ENCODE peak calls at places on chromosomes 3 and 15, in four cellular contexts. U is GM20000, W is A549, T is germinal center. K is an unnamed sample.

GRCh38 chr15:80875568-80875967 is 96.4 kb downstream of the CEMIP start:
- DNase-seq in U (no peak), W (no peak), T (no peak), K (no peak)

GRCh38 chr3:126152458-126152857 is 27.9 kb downstream of the ALDH1L1 start:
- DNase-seq in U (no peak), W (no peak), T (no peak), K (no peak)

GRCh38 chr3:38137615-38138346 is 680 bp upstream of the MYD88 start:
- DNase-seq in U (peak), W (no peak), T (peak), K (no peak)

GRCh38 chr3:155270485-155271342 is 22.8 kb downstream of the STRIT1 start:
- DNase-seq in U (no peak), W (no peak), T (no peak), K (no peak)

GRCh38 chr3:64341355-64341754 is 116.1 kb upstream of the PRICKLE2 start:
- DNase-seq in U (no peak), W (no peak), T (no peak), K (no peak)

GRCh38 chr3:167814441-167814951 is 79.0 kb downstream of the SERPINI1 start:
- DNase-seq in U (no peak), W (no peak), T (no peak), K (no peak)

GRCh38 chr15:51132384-51133139 is 37.9 kb upstream of the TNFAIP8L3 start:
- DNase-seq in U (peak), W (peak), T (peak), K (peak)

GRCh38 chr3:122689587-122689986 is 8.9 kb downstream of the PARP14 start:
- DNase-seq in U (no peak), W (no peak), T (no peak), K (no peak)

GRCh38 chr15:30903497-30904187 is at the start of gene FAN1:
- DNase-seq in U (peak), W (peak), T (peak), K (peak)

GRCh38 chr3:101512521-101513418 is at the start of gene SENP7:
- DNase-seq in U (peak), W (peak), T (peak), K (peak)

GRCh38 chr3:23442598-23443383 is 239.7 kb downstream of the UBE2E2 start:
- DNase-seq in U (no peak), W (no peak), T (peak), K (no peak)

GRCh38 chr3:138888569-138888968 is 53.8 kb upstream of the PIK3CB start:
- DNase-seq in U (no peak), W (no peak), T (no peak), K (no peak)

GRCh38 chr15:26970712-26971210 is at the start of gene GABRG3:
- DNase-seq in U (no peak), W (peak), T (no peak), K (no peak)

GRCh38 chr3:138043266-138044029 is 33.5 kb downstream of the CLDN18 start:
- DNase-seq in U (no peak), W (no peak), T (no peak), K (no peak)

GRCh38 chr15:35979608-35980007 is 433.6 kb upstream of the DPH6 start:
- DNase-seq in U (no peak), W (no peak), T (no peak), K (no peak)

GRCh38 chr15:71800835-71801745 is 9.3 kb upstream of the NR2E3 start:
- DNase-seq in U (peak), W (peak), T (peak), K (peak)

GRCh38 chr3:94167796-94168195 is 104.9 kb downstream of the NSUN3 start:
- DNase-seq in U (no peak), W (no peak), T (no peak), K (no peak)

GRCh38 chr3:32899265-32899664 is 52.2 kb upstream of the CCR4 start:
- DNase-seq in U (no peak), W (no peak), T (no peak), K (no peak)

K was measured in HTR-8/SVneo.